ENCODE peak calls at places on chromosome 6, in four cellular contexts. W is SK-N-SH; T is heart left ventricle; C is CD8-positive, alpha-beta memory T cell. J is an unnamed sample.

GRCh38 chr6:148223424-148223842 is 119.2 kb upstream of the SASH1 start:
- DNase-seq in W (no peak), T (no peak), C (no peak), J (no peak)

GRCh38 chr6:143498428-143498827 is 13.1 kb downstream of the FUCA2 start:
- DNase-seq in W (no peak), T (no peak), C (no peak), J (no peak)

GRCh38 chr6:17714879-17715860 is 8.4 kb upstream of the NUP153 start:
- DNase-seq in W (no peak), T (no peak), C (no peak), J (no peak)

GRCh38 chr6:31797607-31798006 is 2.1 kb upstream of the VARS1 start:
- DNase-seq in W (no peak), T (no peak), C (no peak), J (no peak)

GRCh38 chr6:65531545-65531944 is 175.5 kb downstream of the EYS start:
- DNase-seq in W (peak; percentile 3), T (no peak), C (no peak), J (no peak)

GRCh38 chr6:108635505-108636226 is 74.9 kb downstream of the FOXO3 start:
- DNase-seq in W (no peak), T (no peak), C (peak; percentile 50), J (peak; percentile 74)

GRCh38 chr6:47934023-47934422 is 152.2 kb downstream of the OPN5 start:
- DNase-seq in W (no peak), T (no peak), C (no peak), J (no peak)

GRCh38 chr6:38187688-38188590 is 368.4 kb downstream of the ZFAND3 start:
- DNase-seq in W (no peak), T (no peak), C (no peak), J (peak; percentile 15)

GRCh38 chr6:73180076-73180717 is 45.1 kb downstream of the KHDC1L start:
- DNase-seq in W (no peak), T (no peak), C (no peak), J (no peak)

GRCh38 chr6:124670801-124671200 is 291.4 kb upstream of the RNF217 start:
- DNase-seq in W (no peak), T (no peak), C (no peak), J (no peak)

GRCh38 chr6:90219168-90219985 is 77.3 kb downstream of the BACH2 start:
- DNase-seq in W (peak; percentile 64), T (no peak), C (no peak), J (peak; percentile 71)

GRCh38 chr6:117191009-117191408 is 74.3 kb upstream of the VGLL2 start:
- DNase-seq in W (no peak), T (no peak), C (no peak), J (no peak)

GRCh38 chr6:30615958-30616810 is 859 bp downstream of the PPP1R10 start:
- DNase-seq in W (no peak), T (no peak), C (peak; percentile 63), J (peak; percentile 82)

GRCh38 chr6:106069478-106069877 is 16.7 kb upstream of the PRDM1 start:
- DNase-seq in W (peak; percentile 36), T (no peak), C (no peak), J (peak; percentile 70)

GRCh38 chr6:8243462-8243861 is 141.1 kb upstream of the EEF1E1 start:
- DNase-seq in W (no peak), T (no peak), C (no peak), J (no peak)

GRCh38 chr6:142242269-142242668 is 59.5 kb upstream of the ADGRG6 start:
- DNase-seq in W (no peak), T (no peak), C (no peak), J (no peak)

GRCh38 chr6:87714093-87714809 is 12.2 kb upstream of the AKIRIN2 start:
- DNase-seq in W (no peak), T (no peak), C (no peak), J (no peak)

GRCh38 chr6:14542670-14543366 is 425.2 kb downstream of the CD83 start:
- DNase-seq in W (no peak), T (no peak), C (no peak), J (no peak)

GRCh38 chr6:29752451-29753308 is 29.4 kb downstream of the HLA-F start:
- DNase-seq in W (peak; percentile 77), T (peak; percentile 93), C (peak; percentile 74), J (peak; percentile 87)

GRCh38 chr6:40326689-40327404 is 260.3 kb downstream of the LRFN2 start:
- DNase-seq in W (no peak), T (no peak), C (no peak), J (no peak)

DNA sequence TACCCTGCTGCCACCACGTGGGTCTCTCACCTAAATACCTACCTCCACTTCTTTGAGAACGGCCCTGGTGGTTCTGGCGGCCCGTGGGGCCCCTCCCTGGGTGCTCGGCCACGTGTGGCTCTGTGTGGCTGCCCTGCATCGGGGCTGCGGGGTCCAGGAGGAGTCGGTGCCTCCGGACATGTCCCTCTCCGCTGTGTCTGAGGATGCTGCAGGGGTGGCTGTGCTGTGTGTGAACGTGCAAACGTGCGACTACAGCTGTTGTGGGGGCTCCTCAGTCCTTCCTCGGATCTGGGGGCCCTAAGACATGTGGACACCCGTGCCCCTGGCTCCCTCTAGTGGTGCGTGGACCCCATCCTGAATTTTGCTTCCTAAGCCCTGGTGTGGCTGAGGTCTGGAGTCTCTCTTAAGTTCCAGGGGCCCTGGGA is 691.8 kb downstream of the QKI start:
- DNase-seq in W (peak; percentile 67), T (no peak), C (no peak), J (peak; percentile 69)
- H3K9me3 ChIP-seq in W (no peaks in the 10 kb centered on the region), T (no peaks in the 10 kb centered on the region), C (no peaks in the 10 kb centered on the region), J (no peaks in the 10 kb centered on the region)

DNA sequence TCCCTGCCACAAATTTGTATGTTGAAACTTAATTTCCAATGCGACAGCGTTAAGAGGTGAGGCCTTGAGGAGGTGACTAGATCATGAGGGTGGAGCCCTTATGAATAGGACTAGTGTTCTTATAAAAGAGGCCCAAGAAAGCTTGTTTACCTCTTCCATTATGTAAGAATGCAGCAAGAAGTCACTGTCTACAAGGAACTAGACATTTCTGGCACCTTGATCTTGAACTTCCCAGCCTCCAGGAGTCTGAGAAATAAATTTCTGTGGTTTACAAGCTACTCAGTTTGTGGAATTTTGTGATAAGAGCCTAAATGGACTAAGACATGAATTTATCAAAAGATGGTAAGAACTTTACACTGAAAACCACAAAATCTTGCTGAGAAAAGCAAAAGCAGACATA is 173.6 kb upstream of the SGK1 start:
- DNase-seq in W (no peak), T (no peak), C (no peak), J (no peak)
- H3K27ac ChIP-seq in W (no peak overlapping the region), T (no peak overlapping the region), C (no peak overlapping the region), J (no peak overlapping the region)

DNA sequence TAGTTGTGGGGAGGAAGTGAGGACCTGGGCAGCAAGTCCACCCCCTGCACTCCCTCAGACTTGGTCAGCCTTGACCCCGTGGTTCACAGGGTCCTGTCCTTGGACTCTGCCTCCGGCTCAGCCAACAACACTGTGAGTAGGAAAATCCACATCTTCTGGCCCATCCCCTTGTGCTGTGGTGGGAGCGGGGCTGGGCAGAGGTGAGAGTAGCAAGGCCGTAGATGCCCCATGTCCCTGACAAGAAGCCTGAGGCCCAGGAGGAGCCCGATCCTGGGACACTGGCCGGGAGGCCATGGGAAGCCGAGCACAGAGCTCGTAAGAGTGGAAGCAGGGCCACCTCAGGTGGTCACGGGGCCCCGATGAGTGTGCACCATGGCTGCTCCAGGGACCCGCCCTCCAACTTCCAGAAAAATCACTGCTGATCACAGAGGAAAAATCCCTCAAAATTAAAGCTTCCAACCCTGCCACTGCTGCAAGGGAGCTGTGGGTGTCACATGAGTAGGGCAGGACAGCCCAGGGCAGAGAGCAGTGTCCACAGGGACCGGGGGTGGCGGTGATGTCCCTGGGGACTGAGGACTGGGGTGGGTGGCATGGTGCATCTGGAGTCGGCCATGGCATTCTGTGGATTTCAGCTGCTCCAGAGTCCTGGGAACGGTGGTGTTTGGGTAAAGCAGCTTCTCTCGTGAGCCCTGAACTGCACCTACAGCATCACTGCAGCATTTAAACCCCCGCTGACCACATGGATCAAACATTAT is 189.4 kb downstream of the DLL1 start:
- DNase-seq in W (no peak), T (peak; percentile 33), C (no peak), J (no peak)
- H3K9me3 ChIP-seq in W (peaks cover 5% of the 10 kb centered on the region), T (no peaks in the 10 kb centered on the region), C (no peaks in the 10 kb centered on the region), J (no peaks in the 10 kb centered on the region)

DNA sequence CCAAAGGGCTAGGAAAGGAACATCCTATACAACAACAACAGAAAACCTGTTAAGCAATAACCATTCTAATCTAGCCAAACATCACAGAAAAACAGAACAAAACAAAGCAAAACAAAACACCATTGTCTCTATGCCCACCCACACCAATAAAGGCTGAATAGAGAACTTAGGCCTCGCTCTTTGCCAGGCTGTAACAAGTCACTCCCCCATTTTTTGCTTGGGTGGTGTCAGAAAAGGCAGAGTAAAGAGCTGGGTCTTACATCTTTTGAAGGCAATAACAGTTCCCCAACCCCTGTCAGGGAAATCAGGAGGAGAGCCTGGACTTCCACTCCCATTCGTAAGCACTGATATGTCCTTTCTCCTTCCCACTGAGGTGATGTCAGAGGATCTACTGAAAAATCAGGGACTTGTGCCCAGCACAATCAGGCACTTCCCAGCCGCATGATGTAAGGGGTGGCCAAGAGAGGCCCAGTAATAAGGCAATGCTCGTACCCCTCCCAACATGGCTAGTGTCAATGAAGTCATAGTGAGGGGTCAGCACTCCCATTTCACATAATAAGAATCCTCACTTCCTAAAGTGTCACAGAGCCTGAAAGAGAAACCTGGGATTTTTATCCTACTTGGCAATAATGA is 31.0 kb downstream of the THEMIS start:
- DNase-seq in W (no peak), T (no peak), C (no peak), J (no peak)
- H3K27ac ChIP-seq in W (no peak overlapping the region), T (no peak overlapping the region), C (no peak overlapping the region), J (no peak overlapping the region)

GRCh38 chr6:164102701-164103100 is 688.2 kb downstream of the QKI start:
- DNase-seq in W (no peak), T (no peak), C (no peak), J (no peak)

GRCh38 chr6:164104432-164104831 is 689.9 kb downstream of the QKI start:
- DNase-seq in W (no peak), T (no peak), C (no peak), J (peak; percentile 62)

GRCh38 chr6:164108092-164108491 is 693.6 kb downstream of the QKI start:
- DNase-seq in W (no peak), T (no peak), C (no peak), J (no peak)

GRCh38 chr6:164107297-164107995 is 692.9 kb downstream of the QKI start:
- DNase-seq in W (no peak), T (no peak), C (no peak), J (no peak)

DNA sequence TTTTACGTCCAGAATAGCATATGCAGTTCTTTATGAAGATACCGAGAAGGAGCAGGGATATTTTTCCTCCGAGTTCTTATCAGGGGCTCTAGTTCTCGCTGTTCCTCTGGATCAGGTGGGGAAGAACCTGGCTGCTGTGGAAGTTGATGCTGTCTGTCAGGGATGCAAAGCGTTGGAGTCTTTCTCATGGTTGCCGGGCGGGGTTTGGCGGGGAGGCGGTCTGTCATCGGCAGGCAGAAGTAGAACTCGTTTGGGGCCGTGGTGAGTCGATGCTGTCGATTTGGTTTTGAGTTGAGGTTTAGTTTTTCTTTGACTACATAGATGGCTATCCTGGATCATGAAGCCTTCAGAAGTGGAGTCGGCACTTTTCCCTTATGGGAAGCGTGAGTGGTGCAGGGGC is 691.2 kb downstream of the QKI start:
- DNase-seq in W (no peak), T (no peak), C (no peak), J (no peak)
- H3K9me3 ChIP-seq in W (no peaks in the 10 kb centered on the region), T (no peaks in the 10 kb centered on the region), C (no peaks in the 10 kb centered on the region), J (no peaks in the 10 kb centered on the region)

J was measured in WERI-Rb-1.